ENCODE peak calls at places on chromosomes 5 and 9, in seven cellular contexts. E is SK-N-SH, M is HepG2, Q is HCT116, R is NT2/D1, B is H1, J is K562. G is an unnamed sample.

GRCh38 chr5:79971156-79971555 is 19.9 kb downstream of the MTX3 start:
- DNase-seq in E (no peak), M (no peak), Q (no peak), R (no peak), B (no peak), J (no peak), G (no peak)

GRCh38 chr9:70093944-70094343 is 50.3 kb downstream of the MAMDC2 start:
- DNase-seq in E (no peak), M (no peak), Q (no peak), R (no peak), B (no peak), J (no peak), G (no peak)

GRCh38 chr5:98827161-98827560 is 53.7 kb downstream of the RGMB start:
- DNase-seq in E (peak), M (peak), Q (peak), R (peak), B (no peak), J (peak), G (no peak)

GRCh38 chr5:932628-933250 is 40.1 kb downstream of the TRIP13 start:
- DNase-seq in E (no peak), M (no peak), Q (no peak), R (no peak), B (no peak), J (no peak), G (no peak)

GRCh38 chr9:90188656-90189055 is 454.0 kb downstream of the DIRAS2 start:
- DNase-seq in E (no peak), M (no peak), Q (no peak), R (no peak), B (no peak), J (no peak), G (no peak)

GRCh38 chr9:35689601-35690446 is at the start of gene TPM2:
- DNase-seq in E (peak), M (no peak), Q (peak), R (peak), B (peak), J (peak), G (no peak)

GRCh38 chr5:34591723-34592122 is 64.4 kb upstream of the RAI14 start:
- DNase-seq in E (no peak), M (no peak), Q (no peak), R (no peak), B (no peak), J (no peak), G (no peak)

GRCh38 chr9:93258818-93259489 is 75.0 kb downstream of the WNK2 start:
- DNase-seq in E (peak), M (no peak), Q (no peak), R (no peak), B (no peak), J (no peak), G (no peak)

GRCh38 chr5:169296456-169297220 is 4.3 kb downstream of the SLIT3 start:
- DNase-seq in E (no peak), M (no peak), Q (no peak), R (no peak), B (no peak), J (no peak), G (no peak)

GRCh38 chr9:89419978-89420394 is 77.9 kb downstream of the SEMA4D start:
- DNase-seq in E (no peak), M (no peak), Q (no peak), R (no peak), B (no peak), J (no peak), G (no peak)

GRCh38 chr5:54171645-54172384 is 138.6 kb downstream of the ARL15 start:
- DNase-seq in E (no peak), M (no peak), Q (no peak), R (no peak), B (no peak), J (no peak), G (no peak)

GRCh38 chr5:73135429-73136276 is 15.3 kb downstream of the TMEM171 start:
- DNase-seq in E (peak), M (peak), Q (peak), R (peak), B (no peak), J (peak), G (no peak)

GRCh38 chr5:52684056-52684455 is 103.7 kb upstream of the ITGA1 start:
- DNase-seq in E (no peak), M (no peak), Q (no peak), R (no peak), B (no peak), J (no peak), G (no peak)

GRCh38 chr5:168934186-168934585 is 355.0 kb upstream of the PANK3 start:
- DNase-seq in E (no peak), M (no peak), Q (no peak), R (no peak), B (no peak), J (no peak), G (no peak)

GRCh38 chr5:73395274-73395673 is 53.3 kb downstream of the FOXD1 start:
- DNase-seq in E (no peak), M (no peak), Q (no peak), R (no peak), B (no peak), J (no peak), G (no peak)

GRCh38 chr9:83403864-83404263 is 134.3 kb downstream of the FRMD3 start:
- DNase-seq in E (no peak), M (no peak), Q (no peak), R (peak), B (no peak), J (no peak), G (no peak)

GRCh38 chr9:134418354-134418753 is 92.1 kb downstream of the RXRA start:
- DNase-seq in E (no peak), M (no peak), Q (no peak), R (no peak), B (no peak), J (no peak), G (no peak)

GRCh38 chr5:135387629-135387960 is 11.4 kb downstream of the MACROH2A1 start:
- DNase-seq in E (no peak), M (no peak), Q (no peak), R (no peak), B (no peak), J (no peak), G (no peak)

GRCh38 chr5:128535225-128535624 is 2.8 kb downstream of the FBN2 start:
- DNase-seq in E (no peak), M (no peak), Q (no peak), R (no peak), B (no peak), J (no peak), G (no peak)

GRCh38 chr9:89888677-89889076 is 283.9 kb downstream of the GADD45G start:
- DNase-seq in E (no peak), M (no peak), Q (no peak), R (no peak), B (no peak), J (no peak), G (no peak)

GRCh38 chr5:154696891-154697290 is 58.3 kb upstream of the LARP1 start:
- DNase-seq in E (no peak), M (peak), Q (no peak), R (no peak), B (no peak), J (no peak), G (no peak)

GRCh38 chr5:151708126-151708525 is 21.4 kb upstream of the SPARC start:
- DNase-seq in E (no peak), M (peak), Q (peak), R (no peak), B (no peak), J (no peak), G (no peak)

GRCh38 chr9:136085815-136086212 is 9.3 kb downstream of the NACC2 start:
- DNase-seq in E (peak), M (no peak), Q (no peak), R (no peak), B (no peak), J (no peak), G (no peak)

GRCh38 chr5:14998494-14998893 is 126.9 kb upstream of the ANKH start:
- DNase-seq in E (no peak), M (no peak), Q (no peak), R (no peak), B (no peak), J (no peak), G (no peak)

GRCh38 chr9:83699615-83700014 is 8.1 kb downstream of the UBQLN1 start:
- DNase-seq in E (no peak), M (no peak), Q (no peak), R (no peak), B (no peak), J (no peak), G (no peak)

GRCh38 chr9:137639303-137640051 is 20.7 kb downstream of the EHMT1 start:
- DNase-seq in E (no peak), M (no peak), Q (no peak), R (no peak), B (no peak), J (no peak), G (no peak)

DNA sequence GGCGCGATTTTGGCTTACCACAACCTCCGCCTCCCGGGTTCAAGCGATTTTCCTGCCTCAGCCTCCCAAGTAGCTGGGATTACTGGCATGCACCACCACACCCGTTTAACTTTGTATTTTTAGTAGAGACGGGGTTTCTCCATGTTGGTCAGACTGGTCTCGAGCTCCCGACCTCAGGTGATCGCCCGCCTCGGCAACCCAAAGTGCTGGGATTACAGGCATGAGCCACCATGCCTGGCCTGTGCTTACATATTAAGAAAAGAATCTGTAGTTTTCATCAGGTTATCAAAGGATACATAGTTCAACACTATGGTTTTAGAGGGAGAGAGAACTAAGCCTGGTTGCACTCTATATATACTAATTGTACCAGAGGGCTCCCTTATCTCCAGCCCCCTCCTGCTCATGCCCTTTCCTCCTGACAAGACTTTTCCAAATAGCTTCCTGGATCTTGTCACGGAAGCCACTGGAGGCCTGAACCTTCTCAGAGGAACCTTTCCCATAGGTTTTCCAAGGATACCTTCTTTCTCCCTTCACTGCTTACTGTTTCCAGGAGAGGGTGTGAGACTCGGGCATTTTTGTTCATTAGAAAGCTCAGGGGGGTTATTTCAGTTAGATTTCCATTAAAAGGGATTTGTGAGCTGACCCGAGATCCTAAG is 53.1 kb downstream of the SLC44A1 start:
- DNase-seq in E (no peak), M (no peak), Q (no peak), R (no peak), B (no peak), J (no peak), G (no peak)
- TF ChIP-seq YY1 in E (no peak), M (no peak), Q (no peak), R (no peak), B (no peak), J (no peak), G (no peak)

GRCh38 chr5:138832218-138832617 is 42.9 kb downstream of the LRRTM2 start:
- DNase-seq in E (no peak), M (no peak), Q (no peak), R (no peak), B (no peak), J (no peak), G (no peak)
- TF ChIP-seq YY1 in E (no peak), M (no peak), Q (no peak), R (no peak), B (no peak), J (no peak), G (no peak)

DNA sequence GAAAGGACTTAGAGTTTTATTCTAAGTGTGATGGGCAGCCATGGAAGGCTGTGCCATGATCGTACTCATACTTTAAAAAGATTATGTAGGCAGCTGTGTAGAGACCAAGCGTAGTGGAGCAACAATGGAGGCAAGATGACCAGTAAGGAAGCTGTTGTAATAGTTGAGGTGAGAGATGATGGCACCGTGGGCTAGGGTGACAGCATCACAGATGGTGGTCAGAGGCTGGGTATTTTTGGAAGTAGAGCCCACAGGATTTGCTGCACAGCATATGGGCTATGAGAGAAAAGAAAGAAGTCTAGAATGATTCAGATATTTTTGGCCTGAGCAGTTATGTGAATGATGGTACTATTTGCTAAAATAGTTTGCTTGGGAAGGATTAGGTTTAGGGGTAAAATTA is 7.7 kb downstream of the ARHGAP26 start:
- DNase-seq in E (no peak), M (no peak), Q (no peak), R (no peak), B (no peak), J (no peak), G (no peak)
- TF ChIP-seq YY1 in E (no peak), M (no peak), Q (no peak), R (no peak), B (no peak), J (no peak), G (no peak)

GRCh38 chr9:128101690-128102089 is 25.8 kb downstream of the PTGES2 start:
- DNase-seq in E (no peak), M (no peak), Q (no peak), R (no peak), B (no peak), J (no peak), G (no peak)
- TF ChIP-seq YY1 in E (no peak), M (no peak), Q (no peak), R (no peak), B (no peak), J (no peak), G (no peak)

GRCh38 chr9:18250051-18250450 is 223.9 kb upstream of the ADAMTSL1 start:
- DNase-seq in E (no peak), M (no peak), Q (no peak), R (no peak), B (no peak), J (no peak), G (no peak)
- TF ChIP-seq YY1 in E (no peak), M (no peak), Q (no peak), R (no peak), B (no peak), J (no peak), G (no peak)

DNA sequence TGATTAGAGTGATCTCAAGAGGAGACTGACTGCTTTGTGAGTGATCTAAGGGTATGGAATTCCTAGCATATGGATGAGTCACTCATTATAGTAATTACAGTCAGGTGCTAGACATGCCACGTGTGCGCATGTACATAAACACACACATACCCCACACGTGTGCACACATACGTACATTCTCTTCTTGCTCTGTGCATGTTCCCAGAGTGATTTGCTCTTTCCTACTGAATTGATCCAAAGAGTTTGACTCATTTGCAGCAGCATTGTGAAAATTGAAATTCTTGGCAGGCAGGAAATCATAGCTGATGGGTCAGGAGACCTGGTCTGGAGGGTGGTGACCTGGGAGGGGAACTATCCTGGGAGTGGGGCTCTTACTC is 63.8 kb downstream of the ANGPTL2 start:
- DNase-seq in E (no peak), M (no peak), Q (no peak), R (no peak), B (no peak), J (no peak), G (no peak)
- TF ChIP-seq YY1 in E (no peak), M (no peak), Q (no peak), R (no peak), B (no peak), J (no peak), G (no peak)

DNA sequence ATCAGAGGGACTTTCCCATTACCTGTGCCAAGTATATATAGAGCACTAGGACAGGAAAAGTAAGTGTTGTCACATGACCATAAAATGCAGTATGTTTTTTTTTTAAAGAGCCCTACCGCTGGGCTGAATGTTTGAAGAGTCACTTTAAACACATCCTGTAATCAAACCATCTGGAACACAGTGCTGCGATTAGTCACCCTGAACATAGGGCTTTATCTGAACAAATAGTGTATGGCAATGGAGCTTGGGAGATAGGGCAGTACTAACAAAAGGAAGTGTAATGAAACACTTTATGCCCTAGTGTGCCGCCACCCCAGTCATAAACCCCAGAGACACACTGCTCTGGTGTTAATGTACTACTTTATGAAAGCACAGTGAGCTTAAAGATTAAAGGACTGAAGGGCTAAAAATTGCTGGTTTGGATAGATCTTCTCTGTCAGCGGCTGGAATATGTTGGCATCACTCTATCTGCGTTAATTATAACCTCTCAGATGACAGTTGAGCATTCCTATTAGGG is 90.4 kb downstream of the ZNF608 start:
- DNase-seq in E (peak), M (peak), Q (peak), R (no peak), B (no peak), J (peak), G (no peak)
- TF ChIP-seq YY1 in E (no peak), M (no peak), Q (no peak), R (no peak), B (no peak), J (no peak), G (no peak)

GRCh38 chr5:12614608-12615007 is 710.4 kb upstream of the CTNND2 start:
- DNase-seq in E (no peak), M (no peak), Q (no peak), R (no peak), B (no peak), J (no peak), G (no peak)
- TF ChIP-seq YY1 in E (no peak), M (no peak), Q (no peak), R (no peak), B (no peak), J (no peak), G (no peak)

G was measured in GM12878.